ENCODE peak calls at places on chromosomes 2 and 18, in four cellular contexts. G is mesenchymal stem cell, V is T-helper 1 cell, P is posterior vena cava. C is an unnamed sample.

GRCh38 chr18:74234326-74235171 is 57.2 kb downstream of the CYB5A start:
- DNase-seq in G (peak; percentile 86), V (no peak), P (no peak), C (no peak)

GRCh38 chr2:46328316-46328715 is 31.1 kb downstream of the EPAS1 start:
- DNase-seq in G (peak; percentile 51), V (no peak), P (no peak), C (no peak)

GRCh38 chr2:133377021-133377481 is 191.2 kb downstream of the NCKAP5 start:
- DNase-seq in G (no peak), V (no peak), P (no peak), C (no peak)

GRCh38 chr18:62717059-62717849 is 1.9 kb downstream of the PHLPP1 start:
- DNase-seq in G (peak; percentile 74), V (peak; percentile 31), P (no peak), C (peak; percentile 56)

GRCh38 chr2:238278626-238279323 is 9.6 kb downstream of the PER2 start:
- DNase-seq in G (no peak), V (no peak), P (peak; percentile 65), C (no peak)

GRCh38 chr2:240160291-240161086 is 20.0 kb upstream of the OTOS start:
- DNase-seq in G (no peak), V (no peak), P (peak; percentile 76), C (no peak)

GRCh38 chr2:162890690-162891311 is 52.2 kb upstream of the KCNH7 start:
- DNase-seq in G (peak; percentile 78), V (no peak), P (no peak), C (peak; percentile 6)

GRCh38 chr2:64537991-64538390 is 13.9 kb downstream of the AFTPH start:
- DNase-seq in G (peak; percentile 18), V (no peak), P (no peak), C (no peak)

GRCh38 chr2:143940720-143941119 is 579.2 kb downstream of the ZEB2 start:
- DNase-seq in G (no peak), V (no peak), P (no peak), C (no peak)

C was measured in germinal center.